ENCODE peak calls at places on chromosomes 2 and 18, in four cellular contexts. One of them, this sample, is unnamed. For H3K27me3, the result is how much of the 10 kb centered on the place peaks cover.

GRCh38 chr18:11751305-11752115 is 62.4 kb downstream of the GNAL start:
- DNase-seq in IMR-90: no peak
- DNase-seq in H9: peak
- DNase-seq in H1: no peak
- DNase-seq in this sample: peak

GRCh38 chr2:85259101-85259590 is 68.6 kb downstream of the TGOLN2 start:
- DNase-seq in IMR-90: peak
- DNase-seq in H9: no peak
- DNase-seq in H1: no peak
- DNase-seq in this sample: peak

GRCh38 chr2:96409543-96410184 is 74.1 kb downstream of the NCAPH start:
- DNase-seq in H1: no peak
- DNase-seq in H9: no peak
- DNase-seq in IMR-90: no peak
- DNase-seq in this sample: no peak

GRCh38 chr18:74832381-74832780 is 234.7 kb downstream of the ZNF407 start:
- DNase-seq in H9: no peak
- DNase-seq in IMR-90: no peak
- DNase-seq in H1: no peak
- DNase-seq in this sample: no peak

GRCh38 chr2:74777161-74777900 is 56.6 kb upstream of the HK2 start:
- DNase-seq in H1: no peak
- DNase-seq in H9: no peak
- DNase-seq in IMR-90: no peak
- DNase-seq in this sample: no peak

GRCh38 chr2:183079335-183079775 is 808 bp downstream of the DUSP19 start:
- DNase-seq in H9: no peak
- DNase-seq in H1: no peak
- DNase-seq in IMR-90: no peak
- DNase-seq in this sample: no peak

GRCh38 chr2:41877114-41877513 is 170.7 kb upstream of the PKDCC start:
- DNase-seq in H1: no peak
- DNase-seq in IMR-90: no peak
- DNase-seq in H9: no peak
- DNase-seq in this sample: no peak

GRCh38 chr18:49904871-49905555 is 91.7 kb upstream of the ACAA2 start:
- DNase-seq in IMR-90: no peak
- DNase-seq in H1: no peak
- DNase-seq in H9: no peak
- DNase-seq in this sample: peak

GRCh38 chr2:237319086-237319820 is 94.7 kb downstream of the COL6A3 start:
- DNase-seq in IMR-90: no peak
- DNase-seq in H9: no peak
- DNase-seq in H1: no peak
- DNase-seq in this sample: no peak

GRCh38 chr2:134459706-134460406 is 206.0 kb downstream of the MGAT5 start:
- DNase-seq in IMR-90: no peak
- DNase-seq in H9: no peak
- DNase-seq in H1: no peak
- DNase-seq in this sample: no peak

GRCh38 chr2:16324544-16324937 is 341.1 kb downstream of the CYRIA start:
- DNase-seq in H1: no peak
- DNase-seq in IMR-90: no peak
- DNase-seq in H9: no peak
- DNase-seq in this sample: no peak

GRCh38 chr2:167964650-167965404 is 282.6 kb downstream of the STK39 start:
- DNase-seq in H1: no peak
- DNase-seq in IMR-90: peak
- DNase-seq in H9: no peak
- DNase-seq in this sample: peak

GRCh38 chr18:58455318-58455950 is 173.5 kb downstream of the ALPK2 start:
- DNase-seq in H9: no peak
- DNase-seq in H1: no peak
- DNase-seq in IMR-90: no peak
- DNase-seq in this sample: no peak

GRCh38 chr2:171318463-171318934 is 115.3 kb downstream of the METTL8 start:
- DNase-seq in H9: peak
- DNase-seq in IMR-90: peak
- DNase-seq in H1: no peak
- DNase-seq in this sample: peak

GRCh38 chr18:24234330-24234729 is 95.5 kb downstream of the CABYR start:
- DNase-seq in H1: no peak
- DNase-seq in H9: no peak
- DNase-seq in IMR-90: no peak
- DNase-seq in this sample: no peak

GRCh38 chr2:227608469-227609338 is 5.9 kb downstream of the SCYGR3 start:
- DNase-seq in IMR-90: no peak
- DNase-seq in H9: no peak
- DNase-seq in H1: no peak
- DNase-seq in this sample: no peak

GRCh38 chr2:36556847-36557246 is 41.1 kb downstream of the FEZ2 start:
- DNase-seq in IMR-90: peak
- DNase-seq in H1: no peak
- DNase-seq in H9: no peak
- DNase-seq in this sample: no peak

GRCh38 chr18:76923485-76924085 is 101.2 kb downstream of the ZNF236 start:
- DNase-seq in H9: peak
- DNase-seq in IMR-90: peak
- DNase-seq in H1: peak
- DNase-seq in this sample: peak

GRCh38 chr2:218011641-218012040 is 8.8 kb upstream of the TNS1 start:
- DNase-seq in H9: no peak
- DNase-seq in H1: no peak
- DNase-seq in IMR-90: no peak
- DNase-seq in this sample: no peak

GRCh38 chr2:156437272-156437671 is 1.1 kb downstream of the GPD2 start:
- DNase-seq in H1: no peak
- DNase-seq in H9: no peak
- DNase-seq in IMR-90: peak
- DNase-seq in this sample: peak

GRCh38 chr2:237227190-237227988 is 141.7 kb downstream of the COPS8 start:
- DNase-seq in IMR-90: peak
- DNase-seq in H9: no peak
- DNase-seq in H1: no peak
- DNase-seq in this sample: no peak

GRCh38 chr18:48337053-48337452 is 72.1 kb downstream of the ZBTB7C start:
- DNase-seq in H1: no peak
- DNase-seq in IMR-90: no peak
- DNase-seq in H9: no peak
- DNase-seq in this sample: no peak

GRCh38 chr2:181466661-181467576 is 9.7 kb downstream of the ITGA4 start:
- DNase-seq in H9: peak
- DNase-seq in IMR-90: peak
- DNase-seq in H1: no peak
- DNase-seq in this sample: peak

GRCh38 chr18:3466051-3466450 is 16.1 kb downstream of the TGIF1 start:
- DNase-seq in H1: no peak
- DNase-seq in IMR-90: peak
- DNase-seq in H9: no peak
- DNase-seq in this sample: peak

GRCh38 chr2:20594048-20594750 is 56.7 kb downstream of the HS1BP3 start:
- DNase-seq in H1: no peak
- DNase-seq in IMR-90: no peak
- DNase-seq in H9: no peak
- DNase-seq in this sample: no peak

GRCh38 chr2:237591379-237591881 is 896 bp upstream of the RAB17 start:
- DNase-seq in IMR-90: no peak
- DNase-seq in H1: no peak
- DNase-seq in H9: no peak
- DNase-seq in this sample: no peak

GRCh38 chr18:3932285-3932684 is 482.3 kb downstream of the TGIF1 start:
- DNase-seq in H1: no peak
- DNase-seq in IMR-90: no peak
- DNase-seq in H9: no peak
- DNase-seq in this sample: no peak

GRCh38 chr2:149448315-149448714 is 117.9 kb downstream of the LYPD6 start:
- DNase-seq in H9: no peak
- DNase-seq in H1: no peak
- DNase-seq in IMR-90: no peak
- DNase-seq in this sample: no peak

GRCh38 chr2:120203341-120204021 is 19.7 kb downstream of the TMEM185B start:
- DNase-seq in H1: no peak
- DNase-seq in IMR-90: no peak
- DNase-seq in H9: peak
- DNase-seq in this sample: no peak

GRCh38 chr2:46460991-46461715 is 18.2 kb upstream of the TMEM247 start:
- DNase-seq in IMR-90: peak
- DNase-seq in H9: peak
- DNase-seq in H1: peak
- DNase-seq in this sample: peak

GRCh38 chr2:20221939-20222768 is 2.8 kb downstream of the SDC1 start:
- DNase-seq in IMR-90: no peak
- DNase-seq in H1: no peak
- DNase-seq in H9: no peak
- DNase-seq in this sample: no peak

GRCh38 chr2:105545731-105546622 is 147.1 kb upstream of the FHL2 start:
- DNase-seq in IMR-90: peak
- DNase-seq in H1: peak
- DNase-seq in H9: peak
- DNase-seq in this sample: peak

GRCh38 chr2:196182439-196183171 is 11.2 kb upstream of the STK17B start:
- DNase-seq in IMR-90: no peak
- DNase-seq in H1: no peak
- DNase-seq in H9: no peak
- DNase-seq in this sample: no peak

GRCh38 chr18:11891737-11892136 is 16.4 kb downstream of the MPPE1 start:
- DNase-seq in H9: no peak
- DNase-seq in IMR-90: no peak
- DNase-seq in H1: no peak
- DNase-seq in this sample: no peak

GRCh38 chr2:139478191-139478914 is 698.2 kb upstream of the NXPH2 start:
- DNase-seq in H1: no peak
- DNase-seq in IMR-90: no peak
- DNase-seq in H9: no peak
- DNase-seq in this sample: no peak

GRCh38 chr18:44126598-44126997 is 554.1 kb upstream of the SETBP1 start:
- DNase-seq in IMR-90: no peak
- DNase-seq in H9: no peak
- DNase-seq in H1: no peak
- DNase-seq in this sample: no peak
- H4K5ac ChIP-seq in IMR-90: no peak
- H4K5ac ChIP-seq in H9: no peak
- H4K5ac ChIP-seq in H1: no peak
- H4K5ac ChIP-seq in this sample: no peak

DNA sequence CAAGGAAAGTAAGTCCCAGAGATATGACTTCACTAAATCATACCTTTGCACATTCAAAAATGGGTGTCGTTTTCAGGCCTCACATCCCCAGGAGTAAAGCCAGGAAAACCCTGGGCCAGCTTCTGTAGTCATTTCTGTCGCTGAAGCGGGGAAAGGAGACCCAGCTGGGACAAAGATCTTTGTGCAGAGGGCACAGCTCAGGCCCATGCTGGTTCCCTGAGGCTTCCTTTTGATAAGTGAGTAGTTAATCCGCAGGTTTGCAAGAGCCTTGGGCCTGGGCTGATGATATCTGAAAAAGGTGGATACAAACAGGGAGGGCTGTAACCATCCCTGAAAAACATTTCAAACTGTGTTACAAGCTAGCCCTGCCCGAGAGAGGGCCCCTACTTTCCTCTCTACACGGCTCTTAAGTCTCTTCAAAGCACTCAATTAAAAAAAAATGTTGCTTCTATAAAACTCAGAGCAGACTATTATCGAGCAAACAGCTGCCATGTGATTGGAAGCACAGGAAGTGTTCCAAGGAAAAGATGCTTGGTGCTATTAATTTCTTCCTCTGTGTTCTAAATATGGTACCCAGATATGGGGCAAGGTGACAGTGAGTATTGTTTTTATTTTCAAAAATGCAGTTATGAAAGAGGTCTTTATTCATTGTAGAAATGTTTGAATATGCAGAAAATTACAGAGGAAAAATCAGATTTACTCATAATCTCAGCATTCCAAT is 117.2 kb downstream of the LNPK start:
- DNase-seq in IMR-90: no peak
- DNase-seq in H9: no peak
- DNase-seq in H1: no peak
- DNase-seq in this sample: peak
- H3K27me3 ChIP-seq in IMR-90: under half
- H3K27me3 ChIP-seq in H9: under half
- H3K27me3 ChIP-seq in H1: under half
- H3K27me3 ChIP-seq in this sample: under half

GRCh38 chr2:173119069-173119807 is 43.6 kb downstream of the MAP3K20 start:
- DNase-seq in H9: no peak
- DNase-seq in IMR-90: no peak
- DNase-seq in H1: no peak
- DNase-seq in this sample: no peak
- H3K27ac ChIP-seq in H9: no peak
- H3K27ac ChIP-seq in IMR-90: no peak
- H3K27ac ChIP-seq in H1: no peak
- H3K27ac ChIP-seq in this sample: no peak

DNA sequence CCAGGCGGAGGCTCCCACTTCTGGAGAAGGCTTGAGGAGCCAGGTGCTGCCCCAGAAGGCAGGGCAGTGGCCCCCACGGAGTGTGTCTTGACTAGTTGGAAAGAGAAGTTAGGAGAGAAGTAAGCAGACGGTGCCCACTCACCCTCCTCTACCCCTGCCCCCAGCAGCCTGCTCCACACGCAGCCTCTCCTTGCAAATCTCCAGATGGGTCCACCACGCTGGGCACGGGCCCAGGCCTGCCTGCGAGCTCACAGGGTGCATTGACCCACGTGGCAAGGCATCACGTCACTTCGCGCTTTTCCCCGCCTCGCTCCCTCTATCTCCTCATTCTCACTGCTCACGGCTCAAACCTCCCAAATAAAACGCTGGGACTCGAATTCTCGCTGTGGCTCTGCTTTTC is 71.8 kb upstream of the RAB12 start:
- DNase-seq in IMR-90: no peak
- DNase-seq in H9: no peak
- DNase-seq in H1: no peak
- DNase-seq in this sample: no peak
- H4K5ac ChIP-seq in IMR-90: no peak
- H4K5ac ChIP-seq in H9: no peak
- H4K5ac ChIP-seq in H1: no peak
- H4K5ac ChIP-seq in this sample: no peak

This sample was measured in mesendoderm.